ENCODE peak calls at places on chromosomes 16 and 17, in four cellular contexts. T is uterus, B is spleen, W is tibial artery. K is an unnamed sample.

GRCh38 chr17:49557204-49558024 is 18.3 kb upstream of the NXPH3 start:
- DNase-seq in T (no peak), B (peak; percentile 36), W (peak; percentile 33), K (peak; percentile 32)

GRCh38 chr16:66414891-66415290 is 12.2 kb upstream of the BEAN1 start:
- DNase-seq in T (no peak), B (no peak), W (no peak), K (no peak)

GRCh38 chr17:801660-802059 is 19.5 kb downstream of the MRM3 start:
- DNase-seq in T (no peak), B (no peak), W (no peak), K (no peak)

GRCh38 chr16:629289-630023 is 1.3 kb upstream of the WFIKKN1 start:
- DNase-seq in T (peak; percentile 23), B (peak; percentile 72), W (no peak), K (peak; percentile 26)

GRCh38 chr17:63919311-63919723 is 678 bp upstream of the GH1 start:
- DNase-seq in T (peak; percentile 41), B (peak; percentile 86), W (no peak), K (peak; percentile 54)

GRCh38 chr17:75475851-75476250 is 19.4 kb downstream of the TMEM94 start:
- DNase-seq in T (peak; percentile 49), B (no peak), W (no peak), K (peak; percentile 74)

GRCh38 chr17:37231882-37232281 is 143.9 kb upstream of the C17orf78 start:
- DNase-seq in T (no peak), B (no peak), W (no peak), K (no peak)

GRCh38 chr17:75345514-75346167 is 56.4 kb upstream of the SLC25A19 start:
- DNase-seq in T (no peak), B (peak; percentile 83), W (no peak), K (no peak)

GRCh38 chr17:4833178-4833940 is at the start of gene MINK1:
- DNase-seq in T (peak; percentile 91), B (peak; percentile 97), W (peak; percentile 93), K (peak; percentile 89)

GRCh38 chr16:3153077-3153368 is 18.2 kb downstream of the ZNF213 start:
- DNase-seq in T (no peak), B (no peak), W (no peak), K (no peak)

GRCh38 chr16:83247767-83248372 is 559.9 kb upstream of the HSBP1 start:
- DNase-seq in T (no peak), B (no peak), W (no peak), K (no peak)

GRCh38 chr17:76155988-76156661 is 15.1 kb upstream of the FOXJ1 start:
- DNase-seq in T (no peak), B (no peak), W (peak; percentile 46), K (no peak)

GRCh38 chr17:70405492-70406220 is 236.3 kb downstream of the KCNJ2 start:
- DNase-seq in T (no peak), B (no peak), W (no peak), K (no peak)
- H3K27ac ChIP-seq in T (no peak overlapping the region), B (peak overlapping the region; percentile 68), W (no peak overlapping the region), K (no peak overlapping the region)

GRCh38 chr17:9205520-9206159 is 184.3 kb downstream of the NTN1 start:
- DNase-seq in T (no peak), B (peak; percentile 53), W (no peak), K (no peak)

GRCh38 chr17:9202572-9202971 is 181.3 kb downstream of the NTN1 start:
- DNase-seq in T (no peak), B (no peak), W (no peak), K (no peak)

GRCh38 chr17:9204623-9205329 is 183.5 kb downstream of the NTN1 start:
- DNase-seq in T (no peak), B (no peak), W (no peak), K (no peak)

GRCh38 chr17:9206160-9206988 is 185.1 kb downstream of the NTN1 start:
- DNase-seq in T (peak; percentile 48), B (peak; percentile 42), W (no peak), K (peak; percentile 20)

DNA sequence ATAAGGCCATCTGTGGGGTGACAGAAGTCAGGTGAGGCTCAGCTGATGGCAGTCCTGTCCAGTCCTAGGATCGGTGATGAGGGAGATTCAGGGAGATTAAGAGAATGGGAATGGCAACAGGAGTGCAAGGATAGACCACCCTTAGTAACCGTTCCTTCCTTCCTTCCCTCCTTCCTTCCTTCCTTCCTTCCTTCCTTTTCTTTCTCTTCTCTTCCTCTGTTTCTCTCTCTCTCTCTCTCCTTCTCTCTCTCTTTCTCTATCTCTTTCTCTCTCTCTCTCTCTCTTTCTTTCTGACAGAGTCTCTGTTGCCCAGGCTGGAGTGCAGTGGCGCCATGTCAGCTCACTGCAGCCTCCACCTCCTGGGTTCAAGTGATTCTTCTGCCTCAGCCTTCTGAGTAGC is 182.7 kb downstream of the NTN1 start:
- DNase-seq in T (no peak), B (no peak), W (no peak), K (no peak)
- H3K4me1 ChIP-seq in T (peaks cover 7% of the 10 kb centered on the region), B (peaks cover 9% of the 10 kb centered on the region), W (peaks cover 14% of the 10 kb centered on the region), K (peaks cover 7% of the 10 kb centered on the region)

GRCh38 chr17:57108656-57109392 is 23.8 kb downstream of the AKAP1 start:
- DNase-seq in T (no peak), B (no peak), W (peak; percentile 92), K (peak; percentile 82)
- H3K27ac ChIP-seq in T (no peak overlapping the region), B (no peak overlapping the region), W (peak overlapping the region; percentile 81), K (peak overlapping the region; percentile 93)

DNA sequence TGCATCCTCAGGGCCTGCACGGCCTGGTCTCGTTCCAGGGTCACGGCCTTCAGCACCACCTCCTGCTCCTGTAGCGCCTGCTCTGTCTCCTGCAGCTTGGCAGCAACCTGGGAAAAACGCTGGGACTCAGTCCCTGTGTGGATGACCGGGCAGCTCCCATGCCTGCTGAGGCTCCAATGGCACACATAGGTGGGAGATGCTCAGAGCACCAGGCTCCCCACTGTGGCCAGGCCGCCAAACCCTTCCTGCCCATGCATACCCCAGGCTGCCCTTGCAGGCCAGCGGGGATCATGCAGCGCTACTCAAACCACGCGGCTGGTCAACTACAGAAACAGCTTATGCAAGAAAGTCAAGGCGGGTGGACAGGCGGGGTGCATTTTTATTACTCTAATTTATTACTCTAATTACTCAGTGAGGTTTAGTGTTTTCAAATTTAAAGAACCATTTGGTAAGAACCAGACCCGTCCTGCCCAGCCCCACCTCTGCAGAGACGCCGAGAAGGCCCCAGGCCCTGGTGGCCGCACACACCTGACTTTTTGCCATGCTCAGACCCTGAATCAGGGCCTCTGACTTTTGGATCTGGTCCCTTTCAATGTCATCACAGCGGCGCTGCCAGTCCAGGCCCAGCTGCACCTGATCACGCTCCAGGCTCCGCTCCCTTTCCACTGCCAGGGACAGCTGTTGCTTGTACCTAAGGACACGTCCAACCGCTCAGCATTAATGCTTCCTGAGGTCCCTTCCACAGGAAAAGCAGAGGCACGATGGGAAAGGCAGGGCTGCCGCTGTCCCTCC is 33.9 kb downstream of the CCDC57 start:
- DNase-seq in T (peak; percentile 55), B (no peak), W (no peak), K (no peak)
- H3K4me1 ChIP-seq in T (no peaks in the 10 kb centered on the region), B (no peaks in the 10 kb centered on the region), W (no peaks in the 10 kb centered on the region), K (no peaks in the 10 kb centered on the region)

GRCh38 chr16:87472935-87473334 is 19.9 kb downstream of the ZCCHC14 start:
- DNase-seq in T (no peak), B (no peak), W (no peak), K (no peak)
- H3K27ac ChIP-seq in T (no peak overlapping the region), B (no peak overlapping the region), W (no peak overlapping the region), K (no peak overlapping the region)

K was measured in heart left ventricle.